ENCODE peak calls at places on chromosomes 16 and 17, in nine cellular contexts. Y is cardiac muscle cell, T is pancreas, Q is tibial artery, P is IMR-90, N is H9, C is testis, K is spleen, V is heart right ventricle. W is an unnamed sample.

GRCh38 chr17:42781639-42782401 is 1.4 kb downstream of the WNK4 start:
- DNase-seq in Y (no peak), T (no peak), Q (no peak), P (no peak), N (no peak), C (no peak), K (peak; percentile 38), V (no peak), W (no peak)

GRCh38 chr16:67142342-67142741 is 8.5 kb downstream of the B3GNT9 start:
- DNase-seq in Y (no peak), T (no peak), Q (no peak), P (no peak), N (no peak), C (no peak), K (peak; percentile 49), V (no peak), W (no peak)

GRCh38 chr17:19664136-19664820 is 15.7 kb downstream of the ALDH3A2 start:
- DNase-seq in Y (no peak), T (no peak), Q (no peak), P (no peak), N (peak; percentile 10), C (no peak), K (no peak), V (no peak), W (no peak)

GRCh38 chr16:57534337-57534880 is 2.0 kb downstream of the CCDC102A start:
- DNase-seq in Y (no peak), T (no peak), Q (no peak), P (no peak), N (peak; percentile 18), C (peak; percentile 12), K (peak; percentile 41), V (no peak), W (no peak)

GRCh38 chr16:69382421-69382820 is 3.4 kb downstream of the TERF2 start:
- DNase-seq in Y (peak; percentile 31), T (no peak), Q (no peak), P (peak; percentile 10), N (no peak), C (no peak), K (no peak), V (no peak), W (no peak)

GRCh38 chr17:75753514-75754377 is 11.2 kb downstream of the GALK1 start:
- DNase-seq in Y (peak; percentile 82), T (peak; percentile 74), Q (peak; percentile 83), P (peak; percentile 56), N (peak; percentile 92), C (peak; percentile 69), K (peak; percentile 95), V (peak; percentile 81), W (peak; percentile 93)

GRCh38 chr17:79970576-79971068 is 65.0 kb downstream of the TBC1D16 start:
- DNase-seq in Y (peak; percentile 52), T (no peak), Q (peak; percentile 29), P (peak; percentile 10), N (peak; percentile 85), C (peak; percentile 90), K (no peak), V (no peak), W (no peak)

GRCh38 chr16:77823067-77823466 is 34.7 kb downstream of the VAT1L start:
- DNase-seq in Y (no peak), T (no peak), Q (no peak), P (no peak), N (no peak), C (no peak), K (no peak), V (no peak), W (no peak)

GRCh38 chr16:87666919-87667318 is 64.6 kb downstream of the JPH3 start:
- DNase-seq in Y (no peak), T (no peak), Q (no peak), P (no peak), N (no peak), C (no peak), K (no peak), V (no peak), W (peak; percentile 29)

GRCh38 chr16:18855196-18855595 is 53.8 kb upstream of the ARL6IP1 start:
- DNase-seq in Y (no peak), T (no peak), Q (no peak), P (no peak), N (no peak), C (no peak), K (no peak), V (no peak), W (no peak)

GRCh38 chr16:67241008-67241900 is 6.0 kb downstream of the FHOD1 start:
- DNase-seq in Y (peak; percentile 77), T (peak; percentile 66), Q (peak; percentile 87), P (peak; percentile 92), N (peak; percentile 42), C (no peak), K (peak; percentile 83), V (peak; percentile 82), W (peak; percentile 92)

GRCh38 chr16:1002399-1003161 is 21.0 kb downstream of the SOX8 start:
- DNase-seq in Y (peak; percentile 87), T (no peak), Q (no peak), P (peak; percentile 81), N (peak; percentile 46), C (no peak), K (no peak), V (no peak), W (no peak)

DNA sequence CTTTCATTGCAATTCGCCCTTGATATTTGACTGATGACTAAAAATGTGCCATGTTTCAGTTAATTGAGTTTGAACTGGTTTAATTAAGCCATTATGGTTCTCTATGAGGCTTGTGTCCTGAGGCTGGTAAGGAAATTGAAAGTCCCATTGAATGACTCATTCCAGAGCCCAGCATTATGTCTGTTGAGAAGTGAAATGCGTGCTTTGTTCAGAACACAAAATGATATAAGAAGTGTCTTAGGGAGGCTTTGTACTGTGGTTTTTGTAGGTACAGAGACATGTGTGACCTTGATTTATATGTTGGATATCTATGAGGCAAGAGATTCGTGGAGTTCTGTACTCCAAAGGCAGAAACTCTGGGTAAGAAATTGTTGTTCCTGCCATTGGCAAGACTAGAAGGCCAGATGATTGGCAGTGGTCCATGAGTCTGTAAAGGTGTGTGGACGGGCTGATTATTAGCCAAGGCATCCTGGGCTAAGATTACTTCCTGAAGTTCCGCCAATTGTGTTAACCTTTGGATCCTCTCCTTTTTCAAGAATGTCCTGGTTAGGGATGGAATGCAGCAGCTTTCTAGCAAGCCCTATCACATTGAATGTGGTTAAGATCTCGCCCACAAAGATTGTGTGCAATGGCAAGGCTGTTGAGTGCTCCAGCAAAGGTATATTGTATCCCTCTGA is 103.7 kb downstream of the NPIPB5 start:
- DNase-seq in Y (no peak), T (peak; percentile 86), Q (no peak), P (no peak), N (no peak), C (no peak), K (no peak), V (no peak), W (no peak)
- H3K27me3 ChIP-seq in Y (no peaks in the 10 kb centered on the region), T (no peaks in the 10 kb centered on the region), Q (peaks cover 5% of the 10 kb centered on the region), P (peaks cover 13% of the 10 kb centered on the region), N (no peaks in the 10 kb centered on the region), C (no peaks in the 10 kb centered on the region), K (no peaks in the 10 kb centered on the region), V (peaks cover 10% of the 10 kb centered on the region), W (no peaks in the 10 kb centered on the region)

DNA sequence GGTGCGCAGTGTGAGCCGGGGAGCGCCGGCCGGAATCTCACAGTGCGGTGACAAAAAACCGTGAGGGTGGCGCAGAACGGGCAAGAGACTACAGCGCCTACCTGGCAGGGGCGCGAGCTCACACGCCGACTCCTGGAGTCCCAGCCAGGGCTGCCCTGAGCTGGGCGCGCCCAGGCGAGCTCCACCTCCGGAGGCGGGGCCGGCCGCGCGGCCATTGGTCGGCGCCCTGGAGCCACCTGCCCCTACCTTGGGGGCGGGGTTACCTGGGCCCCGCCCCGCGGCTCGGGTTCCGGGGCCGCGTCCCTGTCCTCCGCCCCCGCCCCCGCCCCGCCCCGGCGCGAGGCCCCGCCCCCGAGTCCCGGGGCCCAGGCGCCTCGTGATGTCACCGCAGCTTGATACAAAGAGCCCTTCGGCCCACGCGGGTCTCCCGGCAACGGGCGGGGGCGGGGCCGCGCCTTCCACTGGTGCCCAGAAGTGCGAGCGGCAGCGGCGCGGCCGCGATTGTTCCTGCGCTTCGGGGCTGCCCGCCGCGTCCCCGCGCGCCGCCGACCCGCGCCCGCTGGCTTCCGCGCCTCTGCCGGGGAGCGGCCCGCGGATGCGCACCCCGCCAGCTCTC is 96.3 kb downstream of the RAB11FIP4 start:
- DNase-seq in Y (peak; percentile 40), T (peak; percentile 93), Q (peak; percentile 79), P (peak; percentile 16), N (peak; percentile 99), C (peak; percentile 96), K (peak; percentile 99), V (peak; percentile 81), W (peak; percentile 85)
- H3K27ac ChIP-seq in Y (no peak overlapping the region), T (peak overlapping the region; percentile 96), Q (no peak overlapping the region), P (no peak overlapping the region), N (no peak overlapping the region), C (no peak overlapping the region), K (peak overlapping the region; percentile 94), V (no peak overlapping the region), W (peak overlapping the region; percentile 13)

GRCh38 chr17:7441202-7441705 is 1.9 kb downstream of the FGF11 start:
- DNase-seq in Y (no peak), T (no peak), Q (no peak), P (no peak), N (no peak), C (no peak), K (no peak), V (no peak), W (no peak)

GRCh38 chr17:7444682-7445010 is 215 bp upstream of the CHRNB1 start:
- DNase-seq in Y (no peak), T (no peak), Q (no peak), P (no peak), N (no peak), C (no peak), K (no peak), V (no peak), W (no peak)

GRCh38 chr17:7442142-7442541 is 2.7 kb upstream of the CHRNB1 start:
- DNase-seq in Y (no peak), T (no peak), Q (no peak), P (no peak), N (no peak), C (no peak), K (no peak), V (no peak), W (no peak)

GRCh38 chr17:7445011-7445927 is at the start of gene CHRNB1:
- DNase-seq in Y (peak; percentile 46), T (peak; percentile 85), Q (peak; percentile 64), P (peak; percentile 27), N (peak; percentile 99), C (peak; percentile 85), K (peak; percentile 92), V (peak; percentile 87), W (peak; percentile 94)

GRCh38 chr17:7443499-7444485 is 1.1 kb upstream of the CHRNB1 start:
- DNase-seq in Y (peak; percentile 41), T (no peak), Q (no peak), P (peak; percentile 75), N (no peak), C (no peak), K (no peak), V (no peak), W (no peak)
- H3K27me3 ChIP-seq in Y (no peaks in the 10 kb centered on the region), T (no peaks in the 10 kb centered on the region), Q (peaks cover 60% of the 10 kb centered on the region), P (peaks cover 47% of the 10 kb centered on the region), N (peaks cover 6% of the 10 kb centered on the region), C (no peaks in the 10 kb centered on the region), K (peaks cover 84% of the 10 kb centered on the region), V (peaks cover 19% of the 10 kb centered on the region), W (no peaks in the 10 kb centered on the region)

DNA sequence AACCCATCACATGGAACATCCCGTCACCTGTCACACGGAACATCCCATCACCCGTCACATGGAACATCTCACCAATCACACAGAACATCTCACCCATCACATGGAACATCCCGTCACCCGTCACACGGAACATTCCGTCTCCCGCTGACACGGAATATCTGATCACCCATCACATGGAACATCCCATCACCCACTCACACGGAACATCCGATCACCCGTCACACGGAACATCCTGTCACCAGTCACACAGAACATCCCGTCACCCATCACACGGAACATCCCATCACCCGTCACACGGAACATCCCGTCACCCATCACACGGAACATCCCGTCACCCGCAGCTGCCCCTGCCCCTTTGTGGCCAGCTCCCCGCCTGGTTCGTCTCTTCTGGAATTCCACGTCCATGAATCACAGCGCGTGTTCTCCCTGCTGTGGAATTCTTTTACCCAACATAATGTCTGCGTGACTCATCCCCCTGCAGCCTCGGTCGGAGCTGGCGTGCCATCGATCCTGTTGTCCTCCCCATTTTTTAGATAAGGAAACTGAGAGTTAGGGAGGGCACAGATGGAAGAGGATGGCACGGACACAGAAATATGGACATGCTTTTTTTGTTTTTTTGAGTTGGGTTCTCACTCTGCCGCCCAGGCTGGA is 5.6 kb downstream of the CPNE7 start:
- DNase-seq in Y (peak; percentile 97), T (no peak), Q (no peak), P (peak; percentile 99), N (no peak), C (no peak), K (no peak), V (no peak), W (no peak)
- H3K27ac ChIP-seq in Y (no peak overlapping the region), T (peak overlapping the region; percentile 50), Q (no peak overlapping the region), P (peak overlapping the region; percentile 91), N (no peak overlapping the region), C (no peak overlapping the region), K (no peak overlapping the region), V (no peak overlapping the region), W (no peak overlapping the region)

W was measured in right cardiac atrium.